ENCODE peak calls at places on chromosomes 3 and 15, in four cellular contexts. One of them, this sample, is unnamed.

GRCh38 chr3:100352296-100353178 is 18.0 kb downstream of the NIT2 start:
- DNase-seq in H1: no peak
- DNase-seq in GM12878: no peak
- DNase-seq in K562: no peak
- DNase-seq in this sample: peak

GRCh38 chr3:136860541-136860940 is 1.5 kb upstream of the NCK1 start:
- DNase-seq in H1: no peak
- DNase-seq in K562: peak
- DNase-seq in GM12878: no peak
- DNase-seq in this sample: no peak

GRCh38 chr3:159263750-159264561 is 462.1 kb downstream of the MFSD1 start:
- DNase-seq in H1: no peak
- DNase-seq in K562: peak
- DNase-seq in GM12878: no peak
- DNase-seq in this sample: peak

GRCh38 chr15:70902105-70902504 is 9.5 kb downstream of the LRRC49 start:
- DNase-seq in K562: no peak
- DNase-seq in GM12878: no peak
- DNase-seq in H1: no peak
- DNase-seq in this sample: peak

GRCh38 chr15:51830279-51830806 is 890 bp downstream of the TMOD3 start:
- DNase-seq in K562: no peak
- DNase-seq in H1: no peak
- DNase-seq in GM12878: no peak
- DNase-seq in this sample: peak

GRCh38 chr15:44775923-44776322 is 39.6 kb downstream of the TRIM69 start:
- DNase-seq in H1: no peak
- DNase-seq in K562: no peak
- DNase-seq in GM12878: no peak
- DNase-seq in this sample: no peak

GRCh38 chr15:88744548-88745020 is 58.7 kb upstream of the ACAN start:
- DNase-seq in GM12878: no peak
- DNase-seq in H1: no peak
- DNase-seq in K562: no peak
- DNase-seq in this sample: no peak

GRCh38 chr3:99923873-99924272 is 106.2 kb downstream of the CMSS1 start:
- DNase-seq in GM12878: no peak
- DNase-seq in K562: no peak
- DNase-seq in H1: no peak
- DNase-seq in this sample: no peak

GRCh38 chr3:94735354-94735753 is 672.5 kb downstream of the NSUN3 start:
- DNase-seq in H1: no peak
- DNase-seq in K562: no peak
- DNase-seq in GM12878: no peak
- DNase-seq in this sample: no peak

GRCh38 chr3:13896473-13897154 is 16.7 kb upstream of the WNT7A start:
- DNase-seq in H1: peak
- DNase-seq in GM12878: peak
- DNase-seq in K562: peak
- DNase-seq in this sample: peak

GRCh38 chr3:50433954-50434353 is 69.5 kb downstream of the CACNA2D2 start:
- DNase-seq in H1: no peak
- DNase-seq in K562: no peak
- DNase-seq in GM12878: no peak
- DNase-seq in this sample: no peak

GRCh38 chr3:127108796-127109195 is 84.1 kb upstream of the PRR23E start:
- DNase-seq in K562: no peak
- DNase-seq in GM12878: no peak
- DNase-seq in H1: no peak
- DNase-seq in this sample: no peak

GRCh38 chr15:65334586-65335231 is 30.2 kb downstream of the RNU5B-1 start:
- DNase-seq in K562: no peak
- DNase-seq in GM12878: no peak
- DNase-seq in H1: peak
- DNase-seq in this sample: no peak

GRCh38 chr3:197031315-197032285 is 2.0 kb upstream of the MELTF start:
- DNase-seq in H1: no peak
- DNase-seq in K562: peak
- DNase-seq in GM12878: no peak
- DNase-seq in this sample: peak

GRCh38 chr15:45648521-45649200 is 13.8 kb downstream of the SQOR start:
- DNase-seq in GM12878: no peak
- DNase-seq in H1: no peak
- DNase-seq in K562: no peak
- DNase-seq in this sample: peak

GRCh38 chr15:89740137-89740536 is 10.9 kb downstream of the MESP1 start:
- DNase-seq in GM12878: peak
- DNase-seq in H1: peak
- DNase-seq in K562: peak
- DNase-seq in this sample: peak

GRCh38 chr3:72100062-72100511 is 315.1 kb upstream of the PROK2 start:
- DNase-seq in GM12878: no peak
- DNase-seq in K562: no peak
- DNase-seq in H1: peak
- DNase-seq in this sample: no peak

GRCh38 chr3:52471371-52472238 is 16.2 kb downstream of the NISCH start:
- DNase-seq in K562: peak
- DNase-seq in GM12878: no peak
- DNase-seq in H1: peak
- DNase-seq in this sample: peak

GRCh38 chr3:172321035-172321434 is 127.2 kb downstream of the GHSR start:
- DNase-seq in GM12878: peak
- DNase-seq in H1: no peak
- DNase-seq in K562: no peak
- DNase-seq in this sample: peak

GRCh38 chr15:27932600-27932999 is 166.5 kb downstream of the OCA2 start:
- DNase-seq in K562: no peak
- DNase-seq in H1: no peak
- DNase-seq in GM12878: no peak
- DNase-seq in this sample: no peak

GRCh38 chr15:45225506-45226273 is 26.3 kb upstream of the SLC28A2 start:
- DNase-seq in K562: peak
- DNase-seq in GM12878: no peak
- DNase-seq in H1: no peak
- DNase-seq in this sample: no peak

GRCh38 chr3:16801223-16801622 is 83.5 kb upstream of the PLCL2 start:
- DNase-seq in H1: no peak
- DNase-seq in K562: no peak
- DNase-seq in GM12878: no peak
- DNase-seq in this sample: no peak

GRCh38 chr15:94079459-94079858 is 151.9 kb upstream of the MCTP2 start:
- DNase-seq in H1: no peak
- DNase-seq in K562: no peak
- DNase-seq in GM12878: no peak
- DNase-seq in this sample: no peak

GRCh38 chr15:82312611-82313349 is 36.5 kb downstream of the GOLGA6L10 start:
- DNase-seq in GM12878: no peak
- DNase-seq in H1: peak
- DNase-seq in K562: no peak
- DNase-seq in this sample: peak

GRCh38 chr15:35271371-35272043 is 186.4 kb upstream of the NANOGP8 start:
- DNase-seq in H1: no peak
- DNase-seq in K562: no peak
- DNase-seq in GM12878: no peak
- DNase-seq in this sample: peak

GRCh38 chr15:48936666-48937065 is 27.1 kb downstream of the SHC4 start:
- DNase-seq in GM12878: no peak
- DNase-seq in H1: no peak
- DNase-seq in K562: no peak
- DNase-seq in this sample: peak

GRCh38 chr3:45119824-45120614 is 26.2 kb downstream of the CDCP1 start:
- DNase-seq in K562: no peak
- DNase-seq in GM12878: no peak
- DNase-seq in H1: no peak
- DNase-seq in this sample: peak

GRCh38 chr15:74326759-74327158 is 40.7 kb downstream of the CYP11A1 start:
- DNase-seq in K562: no peak
- DNase-seq in GM12878: no peak
- DNase-seq in H1: no peak
- DNase-seq in this sample: peak

GRCh38 chr3:189166334-189166733 is 5.4 kb upstream of the TPRG1 start:
- DNase-seq in GM12878: no peak
- DNase-seq in H1: no peak
- DNase-seq in K562: no peak
- DNase-seq in this sample: no peak
- TF ChIP-seq CHD1 in GM12878: no peak
- TF ChIP-seq CHD1 in H1: no peak
- TF ChIP-seq CHD1 in K562: no peak
- TF ChIP-seq CHD1 in this sample: no peak

DNA sequence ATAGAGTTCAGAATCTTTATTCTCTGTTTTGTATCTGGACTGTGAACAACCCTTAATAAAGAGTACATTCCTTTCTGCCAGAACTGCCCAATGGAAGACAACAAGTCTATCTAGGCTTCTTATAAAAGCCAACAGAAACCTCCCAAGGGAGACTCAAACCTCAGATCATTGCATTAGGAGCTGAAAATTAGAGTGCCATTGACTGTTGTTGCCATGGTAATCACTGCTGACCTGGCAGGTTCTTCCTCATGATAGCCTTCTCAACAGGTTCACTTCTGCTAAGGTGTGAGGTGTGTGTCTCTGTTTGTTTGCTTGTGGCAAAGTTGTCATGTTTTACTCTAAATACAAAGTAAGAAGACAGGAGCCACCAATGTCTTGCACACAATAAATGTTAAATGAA is 79.2 kb downstream of the TMEM108 start:
- DNase-seq in H1: no peak
- DNase-seq in GM12878: no peak
- DNase-seq in K562: no peak
- DNase-seq in this sample: no peak
- TF ChIP-seq CHD1 in H1: no peak
- TF ChIP-seq CHD1 in GM12878: no peak
- TF ChIP-seq CHD1 in K562: no peak
- TF ChIP-seq CHD1 in this sample: no peak

DNA sequence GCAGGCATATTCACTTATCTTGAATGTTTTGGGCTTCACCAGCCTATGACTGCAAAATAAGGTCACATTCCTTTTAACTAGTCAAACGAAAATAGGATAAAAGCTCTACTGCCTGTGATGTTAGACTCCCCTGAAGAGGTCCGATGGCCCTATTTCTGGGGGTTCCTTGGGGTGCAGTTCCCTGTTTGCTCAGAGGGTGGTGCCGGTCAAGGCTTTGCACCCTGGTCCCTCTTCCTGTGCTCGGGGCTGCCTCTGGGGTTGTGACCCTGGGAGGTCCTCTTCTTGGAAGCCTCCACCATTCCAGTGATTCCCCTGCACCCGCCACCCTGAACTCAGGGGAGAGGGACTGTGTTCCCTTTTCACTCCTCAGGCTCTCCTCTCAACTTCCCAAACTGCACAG is 86.7 kb upstream of the ANKRD34C start:
- DNase-seq in K562: no peak
- DNase-seq in H1: peak
- DNase-seq in GM12878: no peak
- DNase-seq in this sample: no peak
- TF ChIP-seq CHD1 in K562: no peak
- TF ChIP-seq CHD1 in H1: no peak
- TF ChIP-seq CHD1 in GM12878: no peak
- TF ChIP-seq CHD1 in this sample: no peak

GRCh38 chr3:170290194-170290593 is 67.3 kb upstream of the SKIL start:
- DNase-seq in H1: no peak
- DNase-seq in GM12878: no peak
- DNase-seq in K562: no peak
- DNase-seq in this sample: no peak

GRCh38 chr3:170301404-170301803 is 56.1 kb upstream of the SKIL start:
- DNase-seq in GM12878: no peak
- DNase-seq in K562: no peak
- DNase-seq in H1: no peak
- DNase-seq in this sample: peak

GRCh38 chr3:170296703-170297102 is 60.8 kb upstream of the SKIL start:
- DNase-seq in K562: no peak
- DNase-seq in GM12878: no peak
- DNase-seq in H1: no peak
- DNase-seq in this sample: no peak

GRCh38 chr3:170295586-170295985 is 61.9 kb upstream of the SKIL start:
- DNase-seq in H1: no peak
- DNase-seq in GM12878: no peak
- DNase-seq in K562: no peak
- DNase-seq in this sample: no peak
- TF ChIP-seq CHD1 in H1: no peak
- TF ChIP-seq CHD1 in GM12878: no peak
- TF ChIP-seq CHD1 in K562: no peak
- TF ChIP-seq CHD1 in this sample: no peak

GRCh38 chr3:78134496-78134895 is 1094.6 kb downstream of the ROBO2 start:
- DNase-seq in GM12878: no peak
- DNase-seq in H1: no peak
- DNase-seq in K562: no peak
- DNase-seq in this sample: no peak

GRCh38 chr3:78130741-78131290 is 1090.9 kb downstream of the ROBO2 start:
- DNase-seq in H1: no peak
- DNase-seq in GM12878: no peak
- DNase-seq in K562: no peak
- DNase-seq in this sample: no peak
- TF ChIP-seq CHD1 in H1: no peak
- TF ChIP-seq CHD1 in GM12878: no peak
- TF ChIP-seq CHD1 in K562: no peak
- TF ChIP-seq CHD1 in this sample: no peak

DNA sequence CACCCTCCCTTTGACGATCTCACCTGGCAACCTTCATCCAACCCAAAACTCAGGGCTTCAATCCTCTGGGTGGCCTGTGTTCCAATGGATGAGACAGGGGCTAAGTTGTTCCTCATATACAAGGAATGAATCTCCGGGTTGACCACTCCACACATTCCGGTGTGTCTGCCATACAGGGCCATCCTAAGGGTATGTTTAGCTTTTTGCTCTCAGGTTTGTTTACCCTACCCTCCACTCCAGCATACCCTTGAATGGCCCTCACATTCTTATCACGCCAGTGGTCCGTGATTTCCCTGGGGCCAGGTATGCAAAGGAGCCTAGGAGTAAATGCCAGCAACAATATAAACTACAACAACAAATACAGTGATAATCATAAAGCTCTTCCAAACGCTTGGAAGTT is 45.7 kb upstream of the VGLL3 start:
- DNase-seq in H1: no peak
- DNase-seq in K562: no peak
- DNase-seq in GM12878: no peak
- DNase-seq in this sample: no peak
- TF ChIP-seq CHD1 in H1: no peak
- TF ChIP-seq CHD1 in K562: no peak
- TF ChIP-seq CHD1 in GM12878: no peak
- TF ChIP-seq CHD1 in this sample: no peak

GRCh38 chr3:135851201-135852061 is 114.1 kb upstream of the PPP2R3A start:
- DNase-seq in GM12878: no peak
- DNase-seq in H1: no peak
- DNase-seq in K562: no peak
- DNase-seq in this sample: no peak
- TF ChIP-seq CHD1 in GM12878: no peak
- TF ChIP-seq CHD1 in H1: no peak
- TF ChIP-seq CHD1 in K562: no peak
- TF ChIP-seq CHD1 in this sample: no peak

GRCh38 chr3:131110087-131110486 is 83.4 kb downstream of the NEK11 start:
- DNase-seq in K562: no peak
- DNase-seq in GM12878: no peak
- DNase-seq in H1: no peak
- DNase-seq in this sample: peak
- TF ChIP-seq CHD1 in K562: no peak
- TF ChIP-seq CHD1 in GM12878: no peak
- TF ChIP-seq CHD1 in H1: no peak
- TF ChIP-seq CHD1 in this sample: no peak